ENCODE peak calls at places on chromosomes 6 and 20, in eight cellular contexts. J is T-cell; I is activated T-helper 1 cell treated with anti-CD3 and anti-CD28 coated beads, Interleukin-12 subunit alpha, Interleukin-12 subunit beta, Interleukin-2, Interleukin-4 antibody, amounts not matched to agents 30 ng/mL and 10 ng/mL and 1 ng/mL, durations not matched to agents 14 hours and 24 hours and 36 hours; S is stimulated activated CD4-positive, alpha-beta T cell treated with anti-CD3 and anti-CD28 coated beads, Interleukin-2, amount 100 ng/mL, for 24 hours; Q is NAMALWA; M is A549; O is osteocyte; U is NCI-H1092 treated with DMSO at 0.1 percent for 48 hours. W is an unnamed sample.
A peak's percentile ranks its signal among the peaks of the same experiment; 100 is the strongest.

GRCh38 chr6:167424060-167424673 is 99.3 kb downstream of the TTLL2 start:
- DNase-seq in Q (no peak), S (no peak), M (no peak), O (peak; percentile 77), I (no peak), U (no peak), J (no peak), W (no peak)

GRCh38 chr20:41135187-41135887 is 2.0 kb upstream of the PLCG1 start:
- DNase-seq in Q (peak; percentile 78), M (peak; percentile 72), S (peak; percentile 66), I (peak; percentile 53), O (no peak), J (peak; percentile 45), U (peak; percentile 10), W (peak; percentile 47)

GRCh38 chr6:142014515-142014914 is 118.2 kb upstream of the GJE1 start:
- DNase-seq in U (no peak), S (no peak), M (peak; percentile 11), J (no peak), O (no peak), I (no peak), Q (no peak), W (peak; percentile 91)

GRCh38 chr20:55140631-55141030 is 665.2 kb downstream of the DOK5 start:
- DNase-seq in M (no peak), I (no peak), U (no peak), S (no peak), J (no peak), O (no peak), Q (peak; percentile 9), W (no peak)

GRCh38 chr6:48233063-48233462 is 122.1 kb upstream of the PTCHD4 start:
- DNase-seq in I (no peak), Q (no peak), M (no peak), U (no peak), S (no peak), O (no peak), J (no peak), W (no peak)

GRCh38 chr20:17587831-17588230 is 18.0 kb downstream of the DSTN start:
- DNase-seq in S (no peak), O (no peak), U (no peak), J (no peak), Q (no peak), I (no peak), M (no peak), W (no peak)

GRCh38 chr6:34657037-34657306 is 39.6 kb downstream of the ILRUN start:
- DNase-seq in U (no peak), O (no peak), J (no peak), Q (no peak), S (no peak), M (no peak), I (no peak), W (no peak)

GRCh38 chr6:134061440-134061839 is 9.0 kb upstream of the SLC2A12 start:
- DNase-seq in Q (no peak), I (no peak), M (no peak), O (no peak), S (no peak), U (no peak), J (no peak), W (no peak)

GRCh38 chr6:3911614-3912336 is 62.6 kb downstream of the FAM50B start:
- DNase-seq in I (no peak), M (peak; percentile 50), Q (no peak), J (no peak), U (peak; percentile 1), S (no peak), O (no peak), W (peak; percentile 87)

GRCh38 chr6:152952045-152952444 is 30.8 kb downstream of the FBXO5 start:
- DNase-seq in J (no peak), Q (no peak), M (no peak), U (no peak), S (no peak), I (no peak), O (no peak), W (peak; percentile 37)

GRCh38 chr20:25058797-25059486 is 1.0 kb upstream of the ACSS1 start:
- DNase-seq in O (no peak), M (peak; percentile 47), U (no peak), S (no peak), Q (peak; percentile 52), J (no peak), I (no peak), W (no peak)

GRCh38 chr6:7213416-7213815 is 99.6 kb downstream of the SSR1 start:
- DNase-seq in M (no peak), I (no peak), J (no peak), Q (no peak), U (no peak), O (no peak), S (no peak), W (no peak)

GRCh38 chr6:129929433-129929832 is 68.3 kb upstream of the TMEM244 start:
- DNase-seq in I (no peak), Q (no peak), U (no peak), S (no peak), O (no peak), M (no peak), J (no peak), W (peak; percentile 86)

GRCh38 chr20:6473197-6473596 is 294.3 kb upstream of the BMP2 start:
- DNase-seq in J (no peak), I (no peak), O (no peak), Q (no peak), M (no peak), U (no peak), S (no peak), W (peak; percentile 98)